ENCODE peak calls at places on chromosomes 12 and 14, in eight cellular contexts. One of them, this sample, is unnamed.

GRCh38 chr14:90450667-90451066 is 53.8 kb downstream of the CALM1 start:
- DNase-seq in psoas muscle: no peak
- DNase-seq in CD8-positive, alpha-beta T cell: no peak
- DNase-seq in PC-9: no peak
- DNase-seq in IMR-90: no peak
- DNase-seq in astrocyte: no peak
- DNase-seq in adrenal gland: no peak
- DNase-seq in ascending aorta: no peak
- DNase-seq in this sample: no peak

GRCh38 chr12:130288201-130288600 is 49.5 kb upstream of the PIWIL1 start:
- DNase-seq in astrocyte: no peak
- DNase-seq in PC-9: no peak
- DNase-seq in ascending aorta: no peak
- DNase-seq in IMR-90: no peak
- DNase-seq in CD8-positive, alpha-beta T cell: no peak
- DNase-seq in psoas muscle: no peak
- DNase-seq in adrenal gland: no peak
- DNase-seq in this sample: no peak

GRCh38 chr12:332581-333205 is 56.4 kb downstream of the KDM5A start:
- DNase-seq in adrenal gland: no peak
- DNase-seq in IMR-90: no peak
- DNase-seq in astrocyte: peak
- DNase-seq in psoas muscle: no peak
- DNase-seq in CD8-positive, alpha-beta T cell: no peak
- DNase-seq in PC-9: no peak
- DNase-seq in ascending aorta: no peak
- DNase-seq in this sample: no peak

GRCh38 chr12:96882862-96883261 is 24.2 kb upstream of the NEDD1 start:
- DNase-seq in ascending aorta: no peak
- DNase-seq in CD8-positive, alpha-beta T cell: no peak
- DNase-seq in psoas muscle: no peak
- DNase-seq in IMR-90: peak
- DNase-seq in astrocyte: peak
- DNase-seq in PC-9: no peak
- DNase-seq in adrenal gland: no peak
- DNase-seq in this sample: peak

GRCh38 chr12:132524405-132524804 is 34.5 kb downstream of the FBRSL1 start:
- DNase-seq in astrocyte: peak
- DNase-seq in ascending aorta: no peak
- DNase-seq in CD8-positive, alpha-beta T cell: no peak
- DNase-seq in IMR-90: peak
- DNase-seq in PC-9: peak
- DNase-seq in adrenal gland: peak
- DNase-seq in psoas muscle: no peak
- DNase-seq in this sample: peak

GRCh38 chr12:93879476-93880376 is 202.6 kb downstream of the CRADD start:
- DNase-seq in psoas muscle: no peak
- DNase-seq in IMR-90: peak
- DNase-seq in astrocyte: peak
- DNase-seq in adrenal gland: no peak
- DNase-seq in PC-9: no peak
- DNase-seq in CD8-positive, alpha-beta T cell: no peak
- DNase-seq in ascending aorta: no peak
- DNase-seq in this sample: peak

GRCh38 chr14:104974146-104974541 is 4.0 kb downstream of the AHNAK2 start:
- DNase-seq in IMR-90: no peak
- DNase-seq in astrocyte: no peak
- DNase-seq in psoas muscle: no peak
- DNase-seq in ascending aorta: no peak
- DNase-seq in PC-9: no peak
- DNase-seq in adrenal gland: no peak
- DNase-seq in CD8-positive, alpha-beta T cell: no peak
- DNase-seq in this sample: no peak

GRCh38 chr14:79331820-79332219 is 879.5 kb downstream of the DIO2 start:
- DNase-seq in PC-9: no peak
- DNase-seq in ascending aorta: no peak
- DNase-seq in IMR-90: no peak
- DNase-seq in adrenal gland: no peak
- DNase-seq in astrocyte: no peak
- DNase-seq in CD8-positive, alpha-beta T cell: no peak
- DNase-seq in psoas muscle: no peak
- DNase-seq in this sample: no peak

GRCh38 chr12:47273191-47273626 is 193.4 kb upstream of the AMIGO2 start:
- DNase-seq in PC-9: no peak
- DNase-seq in psoas muscle: no peak
- DNase-seq in astrocyte: no peak
- DNase-seq in IMR-90: no peak
- DNase-seq in CD8-positive, alpha-beta T cell: no peak
- DNase-seq in adrenal gland: no peak
- DNase-seq in ascending aorta: no peak
- DNase-seq in this sample: no peak

GRCh38 chr12:94597268-94597667 is 53.1 kb downstream of the TMCC3 start:
- DNase-seq in IMR-90: no peak
- DNase-seq in ascending aorta: no peak
- DNase-seq in PC-9: peak
- DNase-seq in psoas muscle: no peak
- DNase-seq in CD8-positive, alpha-beta T cell: no peak
- DNase-seq in astrocyte: no peak
- DNase-seq in adrenal gland: no peak
- DNase-seq in this sample: no peak

GRCh38 chr14:60642270-60642789 is 6.9 kb downstream of the SIX1 start:
- DNase-seq in IMR-90: no peak
- DNase-seq in PC-9: no peak
- DNase-seq in ascending aorta: no peak
- DNase-seq in CD8-positive, alpha-beta T cell: no peak
- DNase-seq in psoas muscle: peak
- DNase-seq in adrenal gland: no peak
- DNase-seq in astrocyte: no peak
- DNase-seq in this sample: no peak

GRCh38 chr12:4270670-4271432 is 2.7 kb upstream of the CCND2 start:
- DNase-seq in CD8-positive, alpha-beta T cell: no peak
- DNase-seq in adrenal gland: peak
- DNase-seq in IMR-90: no peak
- DNase-seq in ascending aorta: peak
- DNase-seq in astrocyte: no peak
- DNase-seq in psoas muscle: peak
- DNase-seq in PC-9: no peak
- DNase-seq in this sample: no peak

GRCh38 chr12:86727151-86727550 is 471.0 kb upstream of the MGAT4C start:
- DNase-seq in psoas muscle: no peak
- DNase-seq in IMR-90: peak
- DNase-seq in astrocyte: peak
- DNase-seq in ascending aorta: no peak
- DNase-seq in CD8-positive, alpha-beta T cell: no peak
- DNase-seq in adrenal gland: no peak
- DNase-seq in PC-9: no peak
- DNase-seq in this sample: peak

GRCh38 chr12:70971395-70971794 is 50.9 kb upstream of the PTPRR start:
- DNase-seq in IMR-90: no peak
- DNase-seq in CD8-positive, alpha-beta T cell: no peak
- DNase-seq in adrenal gland: no peak
- DNase-seq in PC-9: no peak
- DNase-seq in ascending aorta: no peak
- DNase-seq in astrocyte: peak
- DNase-seq in psoas muscle: no peak
- DNase-seq in this sample: peak

GRCh38 chr12:68267892-68268396 is 14.5 kb upstream of the IL22 start:
- DNase-seq in psoas muscle: no peak
- DNase-seq in adrenal gland: no peak
- DNase-seq in PC-9: no peak
- DNase-seq in CD8-positive, alpha-beta T cell: no peak
- DNase-seq in IMR-90: peak
- DNase-seq in astrocyte: peak
- DNase-seq in ascending aorta: no peak
- DNase-seq in this sample: peak

GRCh38 chr12:69880566-69880965 is 55.5 kb downstream of the MYRFL start:
- DNase-seq in ascending aorta: no peak
- DNase-seq in IMR-90: peak
- DNase-seq in psoas muscle: no peak
- DNase-seq in adrenal gland: no peak
- DNase-seq in CD8-positive, alpha-beta T cell: no peak
- DNase-seq in PC-9: no peak
- DNase-seq in astrocyte: peak
- DNase-seq in this sample: peak
- TF ChIP-seq CTCF in ascending aorta: no peak
- TF ChIP-seq CTCF in IMR-90: peak
- TF ChIP-seq CTCF in psoas muscle: no peak
- TF ChIP-seq CTCF in adrenal gland: no peak
- TF ChIP-seq CTCF in CD8-positive, alpha-beta T cell: no peak
- TF ChIP-seq CTCF in PC-9: no peak
- TF ChIP-seq CTCF in astrocyte: peak
- TF ChIP-seq CTCF in this sample: peak

GRCh38 chr14:65413739-65414045 is 1.2 kb downstream of the FUT8 start:
- DNase-seq in PC-9: no peak
- DNase-seq in adrenal gland: no peak
- DNase-seq in CD8-positive, alpha-beta T cell: no peak
- DNase-seq in astrocyte: no peak
- DNase-seq in IMR-90: no peak
- DNase-seq in ascending aorta: no peak
- DNase-seq in psoas muscle: no peak
- DNase-seq in this sample: no peak

GRCh38 chr14:65411656-65412188 is 808 bp upstream of the FUT8 start:
- DNase-seq in adrenal gland: peak
- DNase-seq in IMR-90: peak
- DNase-seq in CD8-positive, alpha-beta T cell: peak
- DNase-seq in PC-9: peak
- DNase-seq in psoas muscle: peak
- DNase-seq in ascending aorta: peak
- DNase-seq in astrocyte: peak
- DNase-seq in this sample: peak

GRCh38 chr14:65412881-65413738 is 580 bp downstream of the FUT8 start:
- DNase-seq in psoas muscle: peak
- DNase-seq in CD8-positive, alpha-beta T cell: peak
- DNase-seq in PC-9: no peak
- DNase-seq in adrenal gland: peak
- DNase-seq in IMR-90: peak
- DNase-seq in astrocyte: peak
- DNase-seq in ascending aorta: peak
- DNase-seq in this sample: peak

GRCh38 chr14:65410640-65411039 is 1.9 kb upstream of the FUT8 start:
- DNase-seq in IMR-90: no peak
- DNase-seq in astrocyte: no peak
- DNase-seq in CD8-positive, alpha-beta T cell: no peak
- DNase-seq in PC-9: no peak
- DNase-seq in adrenal gland: no peak
- DNase-seq in psoas muscle: no peak
- DNase-seq in ascending aorta: no peak
- DNase-seq in this sample: no peak

DNA sequence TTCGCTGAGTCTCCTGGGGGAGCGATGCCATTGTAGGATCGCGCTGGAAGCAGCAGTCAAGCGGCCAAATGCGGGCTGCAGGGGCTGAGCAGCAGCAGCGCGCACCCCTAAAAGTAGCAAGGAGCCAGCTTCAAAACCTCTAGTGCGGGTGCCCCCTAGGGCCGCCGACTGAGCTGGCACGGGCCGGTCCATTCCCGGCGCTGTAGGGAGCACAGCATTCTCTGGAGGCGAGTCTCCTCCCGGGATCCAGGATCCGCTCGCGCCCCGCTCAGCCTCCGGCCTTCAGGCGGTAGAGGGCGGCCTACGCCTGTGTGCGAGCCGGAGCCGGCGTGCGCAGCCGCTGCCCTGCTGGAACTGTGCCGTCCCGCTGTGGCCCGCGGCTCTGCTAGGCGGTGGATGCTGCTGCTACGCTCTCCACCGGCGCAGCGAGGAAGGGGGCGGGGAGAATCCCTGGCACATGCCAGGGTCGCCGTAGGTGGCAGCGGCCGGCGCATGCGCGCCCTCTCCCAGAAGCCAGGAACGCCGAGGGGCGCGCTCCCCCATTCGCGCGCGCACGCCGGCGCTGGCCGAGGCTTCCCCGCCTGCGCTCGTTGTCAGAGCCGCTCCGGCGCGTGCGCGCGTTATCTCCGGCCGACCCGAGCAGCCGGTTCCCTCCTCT is at the start of gene FUT8:
- DNase-seq in psoas muscle: peak
- DNase-seq in adrenal gland: peak
- DNase-seq in astrocyte: peak
- DNase-seq in ascending aorta: peak
- DNase-seq in IMR-90: peak
- DNase-seq in PC-9: peak
- DNase-seq in CD8-positive, alpha-beta T cell: peak
- DNase-seq in this sample: peak
- TF ChIP-seq CTCF in psoas muscle: peak
- TF ChIP-seq CTCF in adrenal gland: peak
- TF ChIP-seq CTCF in astrocyte: peak
- TF ChIP-seq CTCF in ascending aorta: peak
- TF ChIP-seq CTCF in IMR-90: peak
- TF ChIP-seq CTCF in PC-9: peak
- TF ChIP-seq CTCF in CD8-positive, alpha-beta T cell: peak
- TF ChIP-seq CTCF in this sample: peak

DNA sequence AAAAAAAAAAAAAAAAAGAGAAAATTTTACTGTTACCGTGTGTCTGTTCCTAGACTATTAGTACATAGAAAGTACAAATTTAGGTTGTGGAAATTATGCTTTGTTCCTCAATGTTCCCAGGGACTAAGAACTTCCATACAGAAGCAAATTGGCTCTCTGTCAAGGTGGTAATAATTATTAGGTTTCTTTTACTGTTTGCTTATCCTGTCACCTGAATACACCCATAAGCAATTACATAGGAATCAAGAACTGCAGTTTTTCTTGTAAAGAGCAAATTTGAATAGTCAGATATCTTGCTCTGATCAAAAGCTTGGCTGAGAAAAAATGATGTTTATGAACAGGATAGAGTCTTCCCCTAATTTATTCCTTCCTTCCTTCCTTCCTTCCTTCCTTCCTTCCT is 191.2 kb downstream of the AEBP2 start:
- DNase-seq in PC-9: no peak
- DNase-seq in psoas muscle: no peak
- DNase-seq in astrocyte: no peak
- DNase-seq in ascending aorta: no peak
- DNase-seq in adrenal gland: no peak
- DNase-seq in IMR-90: no peak
- DNase-seq in CD8-positive, alpha-beta T cell: no peak
- DNase-seq in this sample: no peak
- TF ChIP-seq CTCF in PC-9: no peak
- TF ChIP-seq CTCF in psoas muscle: no peak
- TF ChIP-seq CTCF in astrocyte: no peak
- TF ChIP-seq CTCF in ascending aorta: no peak
- TF ChIP-seq CTCF in adrenal gland: no peak
- TF ChIP-seq CTCF in IMR-90: no peak
- TF ChIP-seq CTCF in CD8-positive, alpha-beta T cell: no peak
- TF ChIP-seq CTCF in this sample: no peak

DNA sequence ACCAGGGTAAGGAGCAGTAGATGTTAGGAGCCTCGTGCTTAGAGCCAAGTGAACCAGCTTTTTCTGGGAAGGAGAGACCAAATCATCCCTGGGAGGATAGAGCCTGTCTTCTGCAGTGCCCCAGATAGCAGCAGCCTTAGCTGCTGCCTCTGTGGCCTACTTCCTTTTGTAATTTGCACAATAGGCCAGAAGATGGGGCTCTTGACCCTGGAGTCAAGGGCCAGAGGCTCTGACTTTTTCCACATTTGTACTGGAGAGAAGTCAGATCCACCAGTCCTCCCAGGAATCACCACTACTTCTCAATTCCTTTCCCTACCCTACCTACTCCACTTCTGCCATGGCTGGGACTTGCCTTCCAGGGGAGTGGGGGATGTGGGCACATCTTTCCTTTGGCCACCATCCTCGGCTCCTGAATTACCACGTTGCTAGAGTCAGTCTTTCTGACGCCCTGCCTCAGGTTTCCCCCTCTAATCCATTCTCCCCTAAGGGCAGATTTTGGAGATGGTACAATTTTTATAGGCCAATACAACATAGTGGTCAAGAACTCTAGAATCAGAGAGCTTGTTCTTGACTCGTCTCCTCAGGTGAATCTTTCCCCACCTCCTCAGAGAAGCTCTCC is 3.3 kb upstream of the SLC4A8 start:
- DNase-seq in adrenal gland: peak
- DNase-seq in ascending aorta: no peak
- DNase-seq in PC-9: peak
- DNase-seq in CD8-positive, alpha-beta T cell: no peak
- DNase-seq in psoas muscle: no peak
- DNase-seq in astrocyte: peak
- DNase-seq in IMR-90: peak
- DNase-seq in this sample: peak
- TF ChIP-seq CTCF in adrenal gland: peak
- TF ChIP-seq CTCF in ascending aorta: peak
- TF ChIP-seq CTCF in PC-9: peak
- TF ChIP-seq CTCF in CD8-positive, alpha-beta T cell: peak
- TF ChIP-seq CTCF in psoas muscle: peak
- TF ChIP-seq CTCF in astrocyte: peak
- TF ChIP-seq CTCF in IMR-90: peak
- TF ChIP-seq CTCF in this sample: peak